ENCODE peak calls at places on chromosomes 12 and 14, in seven cellular contexts. L is HCEC 1CT; M is stimulated activated CD8-positive, alpha-beta memory T cell treated with anti-CD3 and anti-CD28 coated beads, Interleukin-2, amount 100 ng/mL, for 1 hour; U is Kasumi-1; K is HEK293T; N is upper lobe of right lung; X is stimulated activated CD4-positive, alpha-beta T cell treated with anti-CD3 and anti-CD28 coated beads, Interleukin-12 subunit alpha, Interleukin-12 subunit beta, amount 100 ng/mL, for 4 hours. T is an unnamed sample.

GRCh38 chr12:49365542-49365941 is 1.7 kb upstream of the SPATS2 start:
- DNase-seq in L (peak; percentile 67), K (no peak), N (no peak), M (no peak), X (no peak), U (no peak), T (peak; percentile 29)

GRCh38 chr14:41607966-41608663 is 1.4 kb downstream of the LRFN5 start:
- DNase-seq in L (no peak), M (no peak), N (no peak), U (no peak), X (no peak), K (peak; percentile 10), T (peak; percentile 6)

GRCh38 chr12:29662737-29663323 is 120.9 kb downstream of the TMTC1 start:
- DNase-seq in L (no peak), N (no peak), X (no peak), K (no peak), U (no peak), M (no peak), T (no peak)

GRCh38 chr14:64995291-64995690 is 8.6 kb downstream of the FNTB start:
- DNase-seq in K (no peak), M (no peak), X (no peak), U (no peak), L (no peak), N (no peak), T (no peak)

GRCh38 chr14:35213869-35214387 is 78.3 kb upstream of the PSMA6 start:
- DNase-seq in K (no peak), X (no peak), U (no peak), L (peak; percentile 75), M (no peak), N (no peak), T (peak; percentile 52)

GRCh38 chr12:31316964-31317363 is 9.0 kb downstream of the SINHCAF start:
- DNase-seq in K (no peak), N (no peak), U (peak; percentile 14), X (no peak), M (no peak), L (no peak), T (no peak)

GRCh38 chr14:26730929-26731618 is 133.2 kb upstream of the NOVA1 start:
- DNase-seq in N (no peak), U (peak; percentile 43), X (no peak), K (peak; percentile 47), M (no peak), L (peak; percentile 15), T (no peak)

GRCh38 chr14:41144370-41144769 is 462.3 kb upstream of the LRFN5 start:
- DNase-seq in X (no peak), M (no peak), N (no peak), L (no peak), K (no peak), U (no peak), T (no peak)

GRCh38 chr14:76844223-76844622 is 18.0 kb downstream of the LRRC74A start:
- DNase-seq in L (peak; percentile 29), U (peak; percentile 93), N (peak; percentile 74), K (no peak), M (peak; percentile 16), X (peak; percentile 50), T (no peak)

GRCh38 chr12:1306096-1306495 is 288.3 kb downstream of the FBXL14 start:
- DNase-seq in M (no peak), X (no peak), L (no peak), N (no peak), U (peak; percentile 48), K (no peak), T (no peak)

GRCh38 chr12:65977384-65977783 is 153.1 kb downstream of the HMGA2 start:
- DNase-seq in N (no peak), L (peak; percentile 44), K (no peak), M (no peak), U (no peak), X (no peak), T (no peak)

GRCh38 chr12:109541412-109541725 is 31.9 kb downstream of the MMAB start:
- DNase-seq in L (peak; percentile 37), X (no peak), U (no peak), K (no peak), N (no peak), M (no peak), T (no peak)

GRCh38 chr14:79822034-79822433 is 389.3 kb downstream of the DIO2 start:
- DNase-seq in U (no peak), X (no peak), N (no peak), L (no peak), M (no peak), K (no peak), T (no peak)

GRCh38 chr12:119419371-119419770 is 84.8 kb downstream of the CCDC60 start:
- DNase-seq in K (no peak), M (no peak), U (no peak), X (no peak), N (no peak), L (no peak), T (no peak)

T was measured in Caki2.